ENCODE peak calls at places on chromosomes 4 and X, in nine cellular contexts. One of them, this sample, is unnamed.

GRCh38 chr4:80365928-80366327 is 30.4 kb downstream of the CFAP299 start:
- DNase-seq in transverse colon: peak
- DNase-seq in sigmoid colon: peak
- DNase-seq in K562: peak
- DNase-seq in heart left ventricle: peak
- DNase-seq in spleen: no peak
- DNase-seq in adrenal gland: no peak
- DNase-seq in tibial nerve: peak
- DNase-seq in uterus: no peak
- DNase-seq in this sample: no peak

GRCh38 chr4:24278693-24279092 is 305.7 kb downstream of the DHX15 start:
- DNase-seq in spleen: no peak
- DNase-seq in K562: no peak
- DNase-seq in adrenal gland: no peak
- DNase-seq in tibial nerve: no peak
- DNase-seq in transverse colon: no peak
- DNase-seq in sigmoid colon: no peak
- DNase-seq in heart left ventricle: no peak
- DNase-seq in uterus: no peak
- DNase-seq in this sample: no peak

GRCh38 chrX:131677655-131678628 is 134.1 kb downstream of the OR13H1 start:
- DNase-seq in K562: peak
- DNase-seq in transverse colon: peak
- DNase-seq in uterus: no peak
- DNase-seq in tibial nerve: no peak
- DNase-seq in spleen: peak
- DNase-seq in heart left ventricle: peak
- DNase-seq in sigmoid colon: no peak
- DNase-seq in adrenal gland: peak
- DNase-seq in this sample: peak

GRCh38 chrX:108117988-108118387 is 26.4 kb downstream of the ATG4A start:
- DNase-seq in K562: no peak
- DNase-seq in tibial nerve: no peak
- DNase-seq in sigmoid colon: no peak
- DNase-seq in spleen: no peak
- DNase-seq in heart left ventricle: no peak
- DNase-seq in uterus: no peak
- DNase-seq in transverse colon: peak
- DNase-seq in adrenal gland: no peak
- DNase-seq in this sample: no peak

GRCh38 chr4:86670739-86671138 is 76.6 kb downstream of the PTPN13 start:
- DNase-seq in K562: no peak
- DNase-seq in transverse colon: no peak
- DNase-seq in heart left ventricle: no peak
- DNase-seq in sigmoid colon: no peak
- DNase-seq in spleen: no peak
- DNase-seq in uterus: no peak
- DNase-seq in adrenal gland: no peak
- DNase-seq in tibial nerve: no peak
- DNase-seq in this sample: no peak

GRCh38 chr4:140856692-140857091 is 100.5 kb upstream of the TBC1D9 start:
- DNase-seq in transverse colon: no peak
- DNase-seq in sigmoid colon: peak
- DNase-seq in uterus: peak
- DNase-seq in K562: no peak
- DNase-seq in tibial nerve: no peak
- DNase-seq in heart left ventricle: peak
- DNase-seq in spleen: no peak
- DNase-seq in adrenal gland: no peak
- DNase-seq in this sample: no peak

GRCh38 chrX:118824173-118824782 is 654 bp downstream of the ZCCHC12 start:
- DNase-seq in spleen: no peak
- DNase-seq in K562: no peak
- DNase-seq in uterus: no peak
- DNase-seq in tibial nerve: no peak
- DNase-seq in heart left ventricle: no peak
- DNase-seq in transverse colon: no peak
- DNase-seq in sigmoid colon: no peak
- DNase-seq in adrenal gland: no peak
- DNase-seq in this sample: no peak

GRCh38 chr4:190020790-190021717 is 6.0 kb downstream of the FRG2 start:
- DNase-seq in adrenal gland: peak
- DNase-seq in K562: peak
- DNase-seq in uterus: no peak
- DNase-seq in transverse colon: peak
- DNase-seq in spleen: peak
- DNase-seq in heart left ventricle: peak
- DNase-seq in sigmoid colon: peak
- DNase-seq in tibial nerve: no peak
- DNase-seq in this sample: no peak

GRCh38 chr4:188841523-188841922 is 702.3 kb downstream of the TRIML1 start:
- DNase-seq in uterus: no peak
- DNase-seq in adrenal gland: no peak
- DNase-seq in transverse colon: no peak
- DNase-seq in sigmoid colon: no peak
- DNase-seq in heart left ventricle: no peak
- DNase-seq in spleen: no peak
- DNase-seq in K562: no peak
- DNase-seq in tibial nerve: no peak
- DNase-seq in this sample: no peak

GRCh38 chr4:158302076-158302866 is 92.0 kb downstream of the TMEM144 start:
- DNase-seq in adrenal gland: no peak
- DNase-seq in heart left ventricle: no peak
- DNase-seq in uterus: no peak
- DNase-seq in tibial nerve: no peak
- DNase-seq in K562: no peak
- DNase-seq in sigmoid colon: no peak
- DNase-seq in spleen: no peak
- DNase-seq in transverse colon: no peak
- DNase-seq in this sample: no peak

GRCh38 chrX:67543818-67544217 is at the start of gene AR:
- DNase-seq in K562: no peak
- DNase-seq in transverse colon: peak
- DNase-seq in uterus: peak
- DNase-seq in adrenal gland: peak
- DNase-seq in tibial nerve: peak
- DNase-seq in sigmoid colon: peak
- DNase-seq in heart left ventricle: peak
- DNase-seq in spleen: peak
- DNase-seq in this sample: no peak

GRCh38 chrX:13252726-13253125 is 67.1 kb downstream of the ATXN3L start:
- DNase-seq in sigmoid colon: no peak
- DNase-seq in tibial nerve: no peak
- DNase-seq in spleen: no peak
- DNase-seq in transverse colon: no peak
- DNase-seq in heart left ventricle: no peak
- DNase-seq in K562: no peak
- DNase-seq in adrenal gland: no peak
- DNase-seq in uterus: no peak
- DNase-seq in this sample: no peak

GRCh38 chr4:38072578-38072977 is 112.4 kb downstream of the PTTG2 start:
- DNase-seq in adrenal gland: no peak
- DNase-seq in uterus: no peak
- DNase-seq in tibial nerve: no peak
- DNase-seq in K562: no peak
- DNase-seq in transverse colon: no peak
- DNase-seq in heart left ventricle: no peak
- DNase-seq in spleen: no peak
- DNase-seq in sigmoid colon: no peak
- DNase-seq in this sample: no peak

GRCh38 chrX:41482153-41482850 is 35.2 kb downstream of the NYX start:
- DNase-seq in uterus: no peak
- DNase-seq in tibial nerve: no peak
- DNase-seq in adrenal gland: peak
- DNase-seq in heart left ventricle: no peak
- DNase-seq in sigmoid colon: no peak
- DNase-seq in transverse colon: no peak
- DNase-seq in spleen: no peak
- DNase-seq in K562: no peak
- DNase-seq in this sample: no peak

GRCh38 chr4:36054750-36055467 is 189.4 kb downstream of the ARAP2 start:
- DNase-seq in uterus: no peak
- DNase-seq in transverse colon: no peak
- DNase-seq in heart left ventricle: no peak
- DNase-seq in spleen: no peak
- DNase-seq in K562: no peak
- DNase-seq in adrenal gland: no peak
- DNase-seq in tibial nerve: no peak
- DNase-seq in sigmoid colon: no peak
- DNase-seq in this sample: no peak

GRCh38 chr4:8291701-8292387 is 22.3 kb downstream of the HTRA3 start:
- DNase-seq in uterus: no peak
- DNase-seq in transverse colon: no peak
- DNase-seq in sigmoid colon: peak
- DNase-seq in heart left ventricle: no peak
- DNase-seq in adrenal gland: no peak
- DNase-seq in spleen: peak
- DNase-seq in K562: no peak
- DNase-seq in tibial nerve: no peak
- DNase-seq in this sample: no peak

GRCh38 chr4:100372432-100372831 is 145.4 kb downstream of the EMCN start:
- DNase-seq in heart left ventricle: no peak
- DNase-seq in transverse colon: no peak
- DNase-seq in spleen: no peak
- DNase-seq in sigmoid colon: no peak
- DNase-seq in adrenal gland: no peak
- DNase-seq in tibial nerve: no peak
- DNase-seq in uterus: no peak
- DNase-seq in K562: no peak
- DNase-seq in this sample: no peak

GRCh38 chr4:20251061-20251795 is 477 bp upstream of the SLIT2 start:
- DNase-seq in heart left ventricle: no peak
- DNase-seq in sigmoid colon: no peak
- DNase-seq in K562: no peak
- DNase-seq in spleen: no peak
- DNase-seq in transverse colon: no peak
- DNase-seq in uterus: no peak
- DNase-seq in adrenal gland: no peak
- DNase-seq in tibial nerve: no peak
- DNase-seq in this sample: no peak

GRCh38 chrX:103607385-103608304 is at the start of gene TCEAL3:
- DNase-seq in tibial nerve: peak
- DNase-seq in transverse colon: peak
- DNase-seq in uterus: peak
- DNase-seq in adrenal gland: peak
- DNase-seq in spleen: peak
- DNase-seq in K562: no peak
- DNase-seq in sigmoid colon: peak
- DNase-seq in heart left ventricle: peak
- DNase-seq in this sample: no peak

GRCh38 chr4:38069271-38069760 is 109.1 kb downstream of the PTTG2 start:
- DNase-seq in sigmoid colon: no peak
- DNase-seq in adrenal gland: peak
- DNase-seq in uterus: no peak
- DNase-seq in tibial nerve: no peak
- DNase-seq in spleen: no peak
- DNase-seq in heart left ventricle: no peak
- DNase-seq in transverse colon: peak
- DNase-seq in K562: peak
- DNase-seq in this sample: peak

GRCh38 chrX:140040397-140040796 is 75.1 kb upstream of the CXorf66 start:
- DNase-seq in sigmoid colon: no peak
- DNase-seq in K562: no peak
- DNase-seq in adrenal gland: no peak
- DNase-seq in heart left ventricle: no peak
- DNase-seq in tibial nerve: no peak
- DNase-seq in uterus: no peak
- DNase-seq in transverse colon: peak
- DNase-seq in spleen: no peak
- DNase-seq in this sample: no peak
- TF ChIP-seq POLR2A in sigmoid colon: no peak
- TF ChIP-seq POLR2A in K562: no peak
- TF ChIP-seq POLR2A in adrenal gland: no peak
- TF ChIP-seq POLR2A in heart left ventricle: no peak
- TF ChIP-seq POLR2A in tibial nerve: no peak
- TF ChIP-seq POLR2A in uterus: no peak
- TF ChIP-seq POLR2A in transverse colon: no peak
- TF ChIP-seq POLR2A in spleen: no peak
- TF ChIP-seq POLR2A in this sample: no peak

GRCh38 chrX:154370882-154371770 is 3.3 kb downstream of the FLNA start:
- DNase-seq in sigmoid colon: peak
- DNase-seq in tibial nerve: peak
- DNase-seq in adrenal gland: peak
- DNase-seq in heart left ventricle: peak
- DNase-seq in K562: peak
- DNase-seq in uterus: peak
- DNase-seq in spleen: peak
- DNase-seq in transverse colon: peak
- DNase-seq in this sample: peak
- TF ChIP-seq POLR2A in sigmoid colon: peak
- TF ChIP-seq POLR2A in tibial nerve: peak
- TF ChIP-seq POLR2A in adrenal gland: peak
- TF ChIP-seq POLR2A in heart left ventricle: peak
- TF ChIP-seq POLR2A in K562: peak
- TF ChIP-seq POLR2A in uterus: peak
- TF ChIP-seq POLR2A in spleen: peak
- TF ChIP-seq POLR2A in transverse colon: peak
- TF ChIP-seq POLR2A in this sample: peak

DNA sequence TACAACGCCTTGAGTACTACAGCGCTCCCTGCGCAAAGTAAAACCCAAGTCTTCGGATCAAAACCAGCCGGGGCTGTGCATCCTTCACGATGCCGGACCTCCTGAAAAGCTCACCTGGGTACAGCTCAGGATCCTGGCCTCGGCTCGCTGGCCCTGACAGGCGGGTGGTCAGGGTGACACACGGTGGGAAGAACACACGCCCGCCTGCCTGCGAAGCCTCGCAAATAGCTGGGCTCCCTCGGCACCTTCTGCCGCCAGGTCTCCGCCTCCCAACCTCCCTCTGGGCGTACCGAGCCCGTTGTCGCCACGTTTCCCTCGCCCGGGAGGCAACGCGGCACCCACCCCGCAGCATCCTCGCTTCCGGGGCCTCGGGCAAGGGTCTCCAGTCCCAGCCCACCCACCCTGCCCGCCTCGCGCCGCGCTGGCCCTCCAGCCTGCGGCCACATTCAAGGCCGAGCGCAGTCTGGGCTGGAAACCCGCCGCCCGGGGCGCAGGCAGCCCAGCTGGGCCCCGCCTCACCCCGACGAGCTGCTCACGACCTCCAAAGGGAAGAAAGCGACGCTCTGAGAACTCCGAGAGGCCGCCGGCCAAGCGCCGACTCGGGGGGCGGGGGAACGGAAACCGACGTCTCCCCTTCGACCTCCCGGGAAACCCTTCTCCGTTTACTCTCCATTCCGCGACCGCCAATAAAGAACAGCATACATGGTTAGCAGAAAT is 542 bp downstream of the PPM1K start:
- DNase-seq in heart left ventricle: peak
- DNase-seq in adrenal gland: peak
- DNase-seq in uterus: peak
- DNase-seq in spleen: peak
- DNase-seq in tibial nerve: peak
- DNase-seq in K562: peak
- DNase-seq in sigmoid colon: peak
- DNase-seq in transverse colon: peak
- DNase-seq in this sample: peak
- TF ChIP-seq POLR2A in heart left ventricle: no peak
- TF ChIP-seq POLR2A in adrenal gland: no peak
- TF ChIP-seq POLR2A in uterus: no peak
- TF ChIP-seq POLR2A in spleen: no peak
- TF ChIP-seq POLR2A in tibial nerve: no peak
- TF ChIP-seq POLR2A in K562: no peak
- TF ChIP-seq POLR2A in sigmoid colon: no peak
- TF ChIP-seq POLR2A in transverse colon: no peak
- TF ChIP-seq POLR2A in this sample: no peak

GRCh38 chr4:94452476-94453300 is 946 bp downstream of the PDLIM5 start:
- DNase-seq in uterus: peak
- DNase-seq in transverse colon: peak
- DNase-seq in adrenal gland: peak
- DNase-seq in heart left ventricle: peak
- DNase-seq in K562: peak
- DNase-seq in tibial nerve: peak
- DNase-seq in spleen: peak
- DNase-seq in sigmoid colon: peak
- DNase-seq in this sample: no peak
- TF ChIP-seq POLR2A in uterus: peak
- TF ChIP-seq POLR2A in transverse colon: peak
- TF ChIP-seq POLR2A in adrenal gland: no peak
- TF ChIP-seq POLR2A in heart left ventricle: peak
- TF ChIP-seq POLR2A in K562: no peak
- TF ChIP-seq POLR2A in tibial nerve: no peak
- TF ChIP-seq POLR2A in spleen: no peak
- TF ChIP-seq POLR2A in sigmoid colon: peak
- TF ChIP-seq POLR2A in this sample: no peak

This sample was measured in GM12891.